ENCODE peak calls at places on chromosomes 5 and 9, in five cellular contexts. A, K, T, P and C are unnamed samples.

GRCh38 chr5:142816577-142816976 is 46.4 kb downstream of the ARHGAP26 start:
- DNase-seq in A (peak; percentile 54), K (peak; percentile 45), T (peak; percentile 48), P (peak; percentile 36), C (peak; percentile 87)

GRCh38 chr9:116395409-116396037 is 241.9 kb downstream of the PAPPA start:
- DNase-seq in A (no peak), K (no peak), T (no peak), P (no peak), C (no peak)

GRCh38 chr5:77679791-77680190 is 41.3 kb upstream of the OTP start:
- DNase-seq in A (peak; percentile 57), K (peak; percentile 59), T (no peak), P (peak; percentile 64), C (no peak)

GRCh38 chr9:10704720-10705119 is 91.9 kb upstream of the PTPRD start:
- DNase-seq in A (peak; percentile 29), K (no peak), T (no peak), P (no peak), C (no peak)

GRCh38 chr5:142320851-142321560 is 3.8 kb downstream of the SPRY4 start:
- DNase-seq in A (peak; percentile 44), K (peak; percentile 54), T (no peak), P (no peak), C (no peak)

GRCh38 chr9:108811944-108812343 is 43.8 kb downstream of the ACTL7B start:
- DNase-seq in A (no peak), K (no peak), T (no peak), P (no peak), C (no peak)

GRCh38 chr9:129278391-129279237 is 100.6 kb upstream of the IER5L start:
- DNase-seq in A (peak; percentile 6), K (peak; percentile 11), T (no peak), P (no peak), C (peak; percentile 53)

GRCh38 chr5:73945505-73945904 is 319.5 kb downstream of the ARHGEF28 start:
- DNase-seq in A (no peak), K (no peak), T (no peak), P (no peak), C (no peak)

GRCh38 chr5:147168578-147169327 is 66.1 kb upstream of the STK32A start:
- DNase-seq in A (peak; percentile 42), K (no peak), T (no peak), P (no peak), C (no peak)

GRCh38 chr5:68839019-68839552 is 254.7 kb upstream of the SLC30A5 start:
- DNase-seq in A (peak; percentile 2), K (peak; percentile 96), T (peak; percentile 35), P (peak; percentile 33), C (peak; percentile 91)

GRCh38 chr9:922731-923130 is 53.7 kb upstream of the DMRT3 start:
- DNase-seq in A (no peak), K (no peak), T (no peak), P (no peak), C (no peak)

GRCh38 chr5:132272341-132273210 is 15.1 kb downstream of the PDLIM4 start:
- DNase-seq in A (peak; percentile 64), K (peak; percentile 78), T (peak; percentile 70), P (no peak), C (peak; percentile 86)

GRCh38 chr9:118455259-118455658 is 751.1 kb downstream of the TLR4 start:
- DNase-seq in A (no peak), K (no peak), T (no peak), P (no peak), C (no peak)

GRCh38 chr5:2903451-2904395 is 152.2 kb upstream of the IRX2 start:
- DNase-seq in A (no peak), K (no peak), T (no peak), P (no peak), C (no peak)

GRCh38 chr9:89036383-89036782 is 45.1 kb downstream of the S1PR3 start:
- DNase-seq in A (peak; percentile 59), K (no peak), T (no peak), P (peak; percentile 49), C (no peak)

GRCh38 chr5:65144136-65144871 is 337.4 kb downstream of the ADAMTS6 start:
- DNase-seq in A (no peak), K (no peak), T (no peak), P (no peak), C (no peak)

GRCh38 chr5:139193928-139194327 is 4.2 kb downstream of the SIL1 start:
- DNase-seq in A (no peak), K (peak; percentile 8), T (no peak), P (no peak), C (no peak)

GRCh38 chr5:99141534-99142135 is 212.8 kb upstream of the CHD1 start:
- DNase-seq in A (no peak), K (no peak), T (no peak), P (no peak), C (no peak)

GRCh38 chr9:100033877-100034551 is 64.8 kb downstream of the ERP44 start:
- DNase-seq in A (no peak), K (no peak), T (no peak), P (no peak), C (no peak)

GRCh38 chr5:1325191-1325741 is 19.6 kb downstream of the CLPTM1L start:
- DNase-seq in A (no peak), K (no peak), T (no peak), P (no peak), C (no peak)

GRCh38 chr9:99590879-99591278 is 230.8 kb upstream of the NR4A3 start:
- DNase-seq in A (no peak), K (no peak), T (no peak), P (no peak), C (no peak)

GRCh38 chr5:172106511-172107356 is 81.3 kb downstream of the STK10 start:
- DNase-seq in A (peak; percentile 33), K (peak; percentile 80), T (peak; percentile 57), P (no peak), C (peak; percentile 91)

GRCh38 chr5:177405312-177405711 is 4.1 kb downstream of the F12 start:
- DNase-seq in A (no peak), K (no peak), T (no peak), P (no peak), C (no peak)

GRCh38 chr5:54644226-54644625 is 126.7 kb downstream of the SNX18 start:
- DNase-seq in A (peak; percentile 73), K (peak; percentile 35), T (no peak), P (peak; percentile 81), C (no peak)

GRCh38 chr5:54643679-54644078 is 126.1 kb downstream of the SNX18 start:
- DNase-seq in A (peak; percentile 91), K (peak; percentile 82), T (no peak), P (peak; percentile 90), C (no peak)

GRCh38 chr5:54649041-54649504 is 131.5 kb downstream of the SNX18 start:
- DNase-seq in A (no peak), K (no peak), T (no peak), P (no peak), C (no peak)

GRCh38 chr5:54646285-54647101 is 128.9 kb downstream of the SNX18 start:
- DNase-seq in A (peak; percentile 92), K (peak; percentile 54), T (peak; percentile 72), P (peak; percentile 58), C (peak; percentile 94)

GRCh38 chr5:54645888-54646284 is 128.3 kb downstream of the SNX18 start:
- DNase-seq in A (peak; percentile 51), K (peak; percentile 67), T (no peak), P (no peak), C (no peak)
- H3K4me3 ChIP-seq in A (no peak overlapping the region), K (peak overlapping the region; percentile 37), T (no peak overlapping the region), P (no peak overlapping the region), C (no peak overlapping the region)

GRCh38 chr9:126325779-126326178 is 850 bp upstream of the MVB12B start:
- DNase-seq in A (no peak), K (no peak), T (no peak), P (no peak), C (peak; percentile 77)
- H3K4me3 ChIP-seq in A (no peak overlapping the region), K (peak overlapping the region; percentile 78), T (peak overlapping the region; percentile 78), P (peak overlapping the region; percentile 51), C (no peak overlapping the region)

GRCh38 chr9:123679330-123679987 is 250.5 kb downstream of the DENND1A start:
- DNase-seq in A (no peak), K (no peak), T (no peak), P (peak; percentile 63), C (no peak)
- H3K4me3 ChIP-seq in A (no peak overlapping the region), K (no peak overlapping the region), T (no peak overlapping the region), P (peak overlapping the region; percentile 6), C (no peak overlapping the region)

GRCh38 chr9:98365724-98366123 is 110.3 kb upstream of the TBC1D2 start:
- DNase-seq in A (no peak), K (no peak), T (no peak), P (no peak), C (no peak)
- H3K4me3 ChIP-seq in A (no peak overlapping the region), K (no peak overlapping the region), T (no peak overlapping the region), P (no peak overlapping the region), C (no peak overlapping the region)

GRCh38 chr5:124744170-124744911 is 2.1 kb downstream of the ZNF608 start:
- DNase-seq in A (peak; percentile 57), K (no peak), T (peak; percentile 37), P (peak; percentile 48), C (no peak)
- H3K4me3 ChIP-seq in A (peak overlapping the region; percentile 76), K (peak overlapping the region; percentile 88), T (peak overlapping the region; percentile 83), P (peak overlapping the region; percentile 60), C (peak overlapping the region; percentile 13)

GRCh38 chr5:100726116-100726515 is 177.0 kb downstream of the ST8SIA4 start:
- DNase-seq in A (no peak), K (no peak), T (no peak), P (no peak), C (no peak)

GRCh38 chr5:100731768-100732167 is 171.3 kb downstream of the ST8SIA4 start:
- DNase-seq in A (no peak), K (no peak), T (no peak), P (no peak), C (no peak)
- H3K4me3 ChIP-seq in A (no peak overlapping the region), K (no peak overlapping the region), T (no peak overlapping the region), P (no peak overlapping the region), C (no peak overlapping the region)

DNA sequence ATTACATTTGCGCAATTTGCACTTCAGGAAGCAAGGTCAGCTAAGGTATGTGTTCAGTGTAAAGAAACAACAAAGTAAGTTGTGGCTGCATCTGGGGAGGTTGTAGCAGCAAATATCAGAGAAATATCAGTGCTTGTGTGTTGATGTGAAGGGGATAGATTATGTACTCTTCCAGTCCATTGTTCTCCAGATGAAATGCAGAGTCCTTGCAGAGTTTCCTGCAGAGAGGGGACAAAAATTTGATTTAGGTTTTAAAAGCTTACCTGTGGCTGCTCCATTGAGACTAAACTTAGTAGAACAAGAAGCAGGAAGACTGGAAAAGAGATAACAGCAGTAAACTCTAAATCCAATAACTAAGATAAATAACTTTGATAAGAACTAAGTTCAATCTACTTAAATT is 952.2 kb downstream of the CDH18 start:
- DNase-seq in A (no peak), K (no peak), T (no peak), P (no peak), C (no peak)
- H3K4me3 ChIP-seq in A (no peak overlapping the region), K (no peak overlapping the region), T (no peak overlapping the region), P (no peak overlapping the region), C (no peak overlapping the region)